ENCODE peak calls at places on chromosomes 6 and 20, in six cellular contexts. Z is HCT116, L is GM23338, Y is breast epithelium, P is HL-60, U is SK-N-SH. D is an unnamed sample.

GRCh38 chr6:142570221-142570671 is 268.4 kb downstream of the ADGRG6 start:
- DNase-seq in Z (no peak), P (no peak), L (no peak), Y (peak), U (no peak), D (peak)

GRCh38 chr20:45833883-45834796 is 541 bp downstream of the SNX21 start:
- DNase-seq in U (peak), Y (peak), Z (no peak), L (peak), P (no peak), D (peak)

GRCh38 chr6:134416501-134417154 is 98.7 kb upstream of the SGK1 start:
- DNase-seq in Y (no peak), P (no peak), U (no peak), Z (no peak), L (no peak), D (no peak)

GRCh38 chr6:146767632-146768031 is 168.9 kb downstream of the ADGB start:
- DNase-seq in Z (no peak), L (no peak), U (no peak), Y (no peak), P (no peak), D (no peak)

GRCh38 chr20:23142162-23143050 is 56.3 kb upstream of the CD93 start:
- DNase-seq in L (no peak), P (no peak), Z (no peak), U (no peak), Y (no peak), D (no peak)

GRCh38 chr6:135274561-135275293 is 93.6 kb downstream of the MYB start:
- DNase-seq in Z (no peak), L (no peak), U (no peak), Y (no peak), P (no peak), D (no peak)

GRCh38 chr20:46787986-46788762 is 78.7 kb downstream of the SLC2A10 start:
- DNase-seq in Z (no peak), P (no peak), Y (no peak), L (no peak), U (no peak), D (no peak)

GRCh38 chr6:158863646-158864045 is 44.5 kb upstream of the EZR start:
- DNase-seq in L (no peak), U (no peak), Z (no peak), P (no peak), Y (no peak), D (no peak)

GRCh38 chr6:96116674-96117073 is 100.9 kb downstream of the FUT9 start:
- DNase-seq in U (no peak), Y (no peak), Z (no peak), L (peak), P (no peak), D (no peak)

GRCh38 chr6:96394727-96395126 is 126.9 kb upstream of the UFL1 start:
- DNase-seq in L (peak), Z (peak), Y (no peak), P (no peak), U (peak), D (no peak)

GRCh38 chr6:127458817-127459216 is 372 bp downstream of the KIAA0408 start:
- DNase-seq in Z (no peak), L (no peak), P (no peak), U (no peak), Y (no peak), D (no peak)

GRCh38 chr20:2955257-2955950 is 82.1 kb downstream of the PTPRA start:
- DNase-seq in U (no peak), L (no peak), Z (no peak), Y (no peak), P (no peak), D (no peak)

GRCh38 chr6:159595173-159595572 is 97.9 kb downstream of the SOD2 start:
- DNase-seq in Z (peak), P (no peak), U (no peak), Y (no peak), L (no peak), D (no peak)

GRCh38 chr20:64179805-64180204 is 15.6 kb downstream of the MYT1 start:
- DNase-seq in L (no peak), P (no peak), Z (no peak), Y (no peak), U (no peak), D (no peak)

GRCh38 chr6:75376347-75377024 is 91.9 kb upstream of the TMEM30A start:
- DNase-seq in P (no peak), L (no peak), Y (no peak), Z (no peak), U (no peak), D (no peak)

GRCh38 chr20:33490023-33490933 is at the start of gene CBFA2T2:
- DNase-seq in P (peak), U (no peak), L (no peak), Y (peak), Z (peak), D (no peak)

GRCh38 chr6:117487831-117488230 is 5.4 kb downstream of the DCBLD1 start:
- DNase-seq in Y (no peak), P (no peak), U (no peak), Z (no peak), L (no peak), D (no peak)

GRCh38 chr20:33601861-33602260 is 60.3 kb upstream of the C20orf144 start:
- DNase-seq in L (no peak), Y (no peak), U (no peak), Z (no peak), P (no peak), D (no peak)

GRCh38 chr20:7124120-7124519 is 356.6 kb downstream of the BMP2 start:
- DNase-seq in Z (no peak), U (no peak), P (no peak), L (no peak), Y (no peak), D (no peak)

DNA sequence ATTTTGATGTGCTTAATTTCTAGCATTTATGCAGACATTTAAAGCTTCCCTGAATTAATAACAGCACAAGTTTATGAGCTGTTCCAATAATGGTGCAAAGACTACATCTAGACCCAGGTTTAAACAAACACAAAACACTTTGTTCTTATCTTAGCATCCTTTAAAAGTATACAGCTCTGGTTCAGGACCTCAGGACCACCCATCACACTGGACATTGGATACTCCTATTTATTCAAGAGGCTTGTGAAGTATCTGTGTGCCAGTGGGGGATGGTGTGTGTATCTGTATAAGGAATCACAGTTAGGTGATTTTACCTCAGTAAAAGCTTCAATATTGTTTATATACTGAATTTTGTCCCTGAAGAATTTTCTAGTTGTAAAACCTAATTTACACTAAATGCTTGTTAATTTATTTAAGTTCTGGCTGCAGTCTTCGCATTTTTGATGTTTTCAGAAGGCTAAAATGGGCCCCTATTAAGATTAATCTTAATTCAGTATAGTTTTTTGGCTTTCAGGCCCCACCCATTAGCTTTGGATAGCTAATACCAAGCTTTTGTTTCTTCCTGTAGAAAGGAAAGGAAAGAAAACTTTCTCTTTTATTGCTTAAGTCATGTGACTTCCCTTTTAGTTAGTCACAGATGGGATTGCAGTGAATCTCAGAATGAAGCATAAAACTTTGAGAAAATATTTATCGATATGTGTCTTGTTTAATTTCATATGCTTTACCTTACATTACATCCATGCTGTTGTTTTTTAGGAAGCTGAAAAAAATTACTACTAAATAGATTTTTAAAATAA is 13.1 kb downstream of the LIN28B start:
- DNase-seq in P (no peak), Z (no peak), L (no peak), U (no peak), Y (no peak), D (no peak)
- TF ChIP-seq POLR2AphosphoS5 in P (no peak), Z (no peak), L (no peak), U (no peak), Y (no peak), D (no peak)

DNA sequence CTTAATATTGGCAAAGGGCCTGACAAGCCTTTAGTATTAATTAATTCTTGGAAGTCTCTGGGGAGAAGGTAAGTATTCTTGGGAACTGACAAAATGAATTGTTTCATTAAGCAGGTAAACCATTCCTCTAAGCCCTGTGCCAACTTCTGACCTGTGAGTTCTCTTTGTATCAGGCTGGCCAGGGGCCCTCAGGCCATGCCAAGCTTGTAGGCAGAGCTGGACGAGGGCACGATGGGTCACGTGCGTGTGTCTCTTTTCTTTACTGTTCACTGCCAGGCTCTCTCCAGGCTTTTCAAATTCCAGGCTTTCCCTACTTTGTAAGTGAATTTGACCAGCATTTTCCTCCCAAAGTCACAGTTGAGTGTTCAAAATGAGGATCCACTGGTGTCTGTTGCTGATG is 112.4 kb downstream of the NRN1 start:
- DNase-seq in L (no peak), Y (peak), P (no peak), Z (no peak), U (no peak), D (no peak)
- TF ChIP-seq POLR2AphosphoS5 in L (no peak), Y (no peak), P (no peak), Z (no peak), U (no peak), D (no peak)

DNA sequence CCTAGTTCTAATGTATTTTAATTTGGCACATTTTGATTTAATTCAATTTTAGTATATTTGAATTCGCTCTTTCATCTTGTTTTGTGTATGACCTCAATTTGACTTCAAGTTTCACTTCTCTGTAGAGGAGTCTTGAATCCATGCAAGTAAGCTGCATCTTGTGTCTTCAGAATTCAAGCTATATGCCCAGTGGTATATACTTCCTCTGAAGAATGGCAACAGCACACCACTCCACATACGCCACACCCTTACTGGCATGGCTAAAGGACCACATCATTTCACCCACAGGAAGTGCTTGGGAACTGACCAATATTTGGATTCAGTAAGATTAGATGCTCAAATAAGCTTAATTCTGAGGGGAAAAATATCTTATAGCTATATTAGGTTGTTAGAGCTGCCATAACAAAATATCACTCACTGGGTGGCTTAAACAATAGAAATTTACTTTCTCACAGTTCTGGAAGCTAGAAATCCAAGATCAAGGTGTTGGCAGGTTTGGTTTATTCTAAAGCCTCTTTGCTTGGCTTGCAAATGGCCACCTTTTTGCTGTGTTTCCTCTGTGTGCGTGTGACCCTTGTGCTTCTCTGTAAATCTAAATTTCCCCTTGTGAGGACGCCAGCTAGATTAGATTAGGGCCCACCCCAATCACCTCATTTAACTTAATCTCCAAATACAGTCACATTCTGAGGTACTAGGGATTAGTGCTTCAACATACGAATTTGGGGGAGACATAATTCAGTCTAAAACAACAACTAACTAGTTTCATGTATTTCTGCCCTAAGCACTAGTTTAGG is 2.8 kb upstream of the ASF1A start:
- DNase-seq in P (peak), Y (no peak), Z (no peak), U (no peak), L (no peak), D (no peak)
- TF ChIP-seq POLR2AphosphoS5 in P (no peak), Y (no peak), Z (no peak), U (no peak), L (no peak), D (no peak)

DNA sequence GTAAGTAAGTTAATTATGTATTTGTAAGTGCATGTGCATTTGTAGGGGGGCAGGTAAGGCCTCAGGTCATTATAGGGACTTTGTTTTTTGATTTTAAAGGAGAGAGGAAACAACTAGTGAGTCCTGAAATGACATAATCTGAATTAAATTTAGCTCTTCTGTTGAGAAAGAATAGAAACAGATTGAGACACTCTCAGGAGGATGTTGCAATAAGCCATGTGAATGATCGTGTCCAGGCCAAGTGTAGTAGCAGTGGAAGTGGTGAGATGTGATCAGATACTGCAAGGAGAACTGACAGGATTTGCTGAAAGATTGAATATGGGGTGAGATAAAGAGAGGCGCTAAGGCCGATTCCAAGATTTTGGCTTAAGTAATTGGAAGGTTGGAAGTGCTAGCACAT is 2.6 kb upstream of the CENPW start:
- DNase-seq in U (no peak), P (peak), L (no peak), Z (no peak), Y (peak), D (no peak)
- TF ChIP-seq POLR2AphosphoS5 in U (no peak), P (no peak), L (no peak), Z (no peak), Y (peak), D (no peak)

GRCh38 chr20:50921783-50922501 is 9.3 kb downstream of the ADNP start:
- DNase-seq in Y (no peak), L (no peak), U (no peak), P (no peak), Z (no peak), D (no peak)

GRCh38 chr20:50921055-50921454 is 10.2 kb downstream of the ADNP start:
- DNase-seq in U (no peak), Z (no peak), L (no peak), Y (no peak), P (no peak), D (no peak)

GRCh38 chr20:50919567-50919966 is 11.7 kb downstream of the ADNP start:
- DNase-seq in P (no peak), Y (no peak), L (no peak), U (no peak), Z (no peak), D (peak)

GRCh38 chr20:50928469-50928868 is 2.8 kb downstream of the ADNP start:
- DNase-seq in Z (no peak), Y (no peak), P (no peak), U (no peak), L (no peak), D (no peak)

DNA sequence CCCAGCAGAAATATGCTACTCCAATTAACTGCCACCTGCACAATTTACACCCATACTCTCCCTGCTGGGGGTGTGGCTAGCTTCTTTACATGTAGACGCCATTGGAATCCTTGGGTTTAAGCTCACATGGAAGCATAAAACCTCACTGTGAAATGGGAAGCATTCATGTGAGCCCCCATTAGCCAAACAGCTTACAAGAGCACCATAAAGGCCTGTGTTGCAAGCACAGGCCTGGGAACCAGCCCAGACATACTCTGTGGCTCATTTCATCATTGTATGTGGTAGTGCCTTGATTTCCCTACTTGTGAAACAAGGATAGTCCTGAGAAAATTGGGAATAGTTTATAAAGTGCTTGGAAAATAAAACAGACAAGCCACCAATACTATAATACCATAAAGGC is 7.0 kb downstream of the ADNP start:
- DNase-seq in L (no peak), U (no peak), P (no peak), Z (no peak), Y (no peak), D (no peak)
- TF ChIP-seq POLR2AphosphoS5 in L (no peak), U (no peak), P (no peak), Z (no peak), Y (no peak), D (no peak)

DNA sequence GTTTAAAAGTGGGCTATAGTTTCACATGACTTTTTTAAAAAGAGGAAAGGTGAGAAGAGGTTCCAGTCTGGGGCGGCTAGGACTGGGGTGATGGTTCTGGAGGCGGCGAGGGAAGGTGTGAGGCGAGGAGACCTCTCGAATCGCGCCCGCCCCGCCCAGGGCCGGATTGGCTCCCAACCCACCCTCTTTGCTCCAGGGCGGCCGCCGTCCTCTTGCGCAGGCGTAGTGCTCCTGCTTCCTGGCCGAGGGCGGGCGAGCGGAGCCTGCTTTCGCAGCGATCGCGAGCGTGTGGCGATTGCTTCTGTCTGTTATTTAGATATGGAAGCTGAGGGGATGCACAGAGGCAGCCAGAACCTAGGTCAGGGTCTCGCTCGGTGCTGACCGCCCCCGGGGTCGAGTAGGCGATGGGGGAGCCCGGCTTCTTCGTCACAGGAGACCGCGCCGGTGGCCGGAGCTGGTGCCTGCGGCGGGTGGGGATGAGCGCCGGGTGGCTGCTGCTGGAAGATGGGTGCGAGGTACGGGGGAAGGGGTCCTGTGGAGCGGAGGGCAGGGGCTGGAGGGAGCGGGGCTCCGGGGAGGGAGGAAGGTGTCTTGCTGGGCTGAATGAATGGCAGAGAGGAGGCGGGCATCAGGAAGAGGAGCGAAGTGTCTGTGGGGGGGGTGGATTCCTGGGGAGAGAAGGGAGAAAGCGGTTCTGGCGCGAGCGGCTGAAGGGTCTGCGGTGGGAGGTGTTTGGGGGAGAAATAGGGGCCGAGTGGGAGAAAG is at the start of gene RNF8:
- DNase-seq in Y (peak), Z (peak), P (peak), U (peak), L (peak), D (peak)
- TF ChIP-seq POLR2AphosphoS5 in Y (peak), Z (peak), P (peak), U (peak), L (peak), D (peak)

DNA sequence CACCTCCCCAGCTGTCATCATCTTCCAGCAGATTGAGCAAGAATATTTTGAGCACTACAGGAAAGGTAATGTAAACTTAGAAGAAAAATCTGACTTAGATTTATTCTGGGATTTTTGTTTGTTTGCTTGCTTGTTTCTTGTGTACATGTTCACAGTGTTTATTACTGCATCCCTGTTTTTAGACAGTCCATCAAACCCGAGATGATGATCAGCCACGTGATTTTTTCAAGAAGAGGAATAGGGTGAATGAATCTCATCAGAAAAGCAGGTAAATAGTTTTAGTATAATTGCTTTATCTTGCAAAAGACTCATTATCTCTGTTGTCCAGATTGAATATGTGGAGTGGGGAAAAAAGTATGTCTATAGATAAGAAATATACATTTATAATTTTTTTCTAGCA is 2.1 kb downstream of the FAM217B start:
- DNase-seq in U (no peak), Y (no peak), L (no peak), Z (no peak), P (no peak), D (no peak)
- TF ChIP-seq POLR2AphosphoS5 in U (no peak), Y (no peak), L (no peak), Z (no peak), P (no peak), D (no peak)

GRCh38 chr20:50052952-50053789 is 59.8 kb downstream of the UBE2V1 start:
- DNase-seq in P (no peak), Y (no peak), U (peak), Z (no peak), L (no peak), D (no peak)
- TF ChIP-seq POLR2AphosphoS5 in P (no peak), Y (no peak), U (no peak), Z (no peak), L (no peak), D (no peak)

DNA sequence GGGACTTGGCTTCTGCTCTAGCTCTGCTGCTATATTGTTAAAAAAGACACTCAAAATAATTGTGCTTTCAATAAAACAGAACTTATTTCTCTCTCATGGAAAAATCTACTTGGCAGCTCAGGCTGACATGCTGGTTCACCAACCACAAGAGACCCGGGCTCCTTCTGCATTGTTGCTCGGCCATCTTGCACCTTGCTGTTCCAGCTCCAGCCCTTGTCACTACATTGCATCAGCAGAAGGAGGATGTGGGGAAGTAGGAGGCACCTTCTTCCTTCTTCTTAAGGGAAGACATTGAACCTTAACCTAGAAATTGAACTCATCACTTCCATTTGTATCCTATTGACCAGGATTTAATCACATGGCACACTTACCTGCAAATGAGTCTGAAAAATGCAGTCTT is 6.6 kb upstream of the C20orf202 start:
- DNase-seq in Z (no peak), L (no peak), U (no peak), P (no peak), Y (no peak), D (no peak)
- TF ChIP-seq POLR2AphosphoS5 in Z (no peak), L (no peak), U (no peak), P (no peak), Y (no peak), D (no peak)

D was measured in stomach.